ENCODE peak calls at places on chromosomes 4 and X, in six cellular contexts. E, F, X, U, Q and J are unnamed samples.

GRCh38 chr4:120916937-120917336 is 5.6 kb downstream of the PRDM5 start:
- DNase-seq in Q (no peak), X (no peak), E (no peak), F (no peak), U (no peak), J (no peak)

GRCh38 chr4:15550491-15550890 is 80.8 kb downstream of the CC2D2A start:
- DNase-seq in Q (no peak), U (no peak), X (no peak), F (no peak), E (no peak), J (no peak)

GRCh38 chr4:67746797-67747495 is 7.2 kb downstream of the GNRHR start:
- DNase-seq in X (no peak), Q (no peak), F (no peak), E (no peak), U (no peak), J (no peak)

GRCh38 chr4:60944070-60944469 is 256.1 kb upstream of the ADGRL3 start:
- DNase-seq in U (peak; percentile 34), X (no peak), Q (no peak), E (no peak), F (no peak), J (no peak)

GRCh38 chrX:96464880-96465558 is 219.6 kb upstream of the DIAPH2 start:
- DNase-seq in X (no peak), F (no peak), U (no peak), Q (no peak), E (no peak), J (no peak)

GRCh38 chr4:73619351-73619750 is 885 bp downstream of the RASSF6 start:
- DNase-seq in U (peak; percentile 22), F (no peak), Q (no peak), E (no peak), X (no peak), J (no peak)

GRCh38 chr4:8542776-8543525 is 37.2 kb upstream of the GPR78 start:
- DNase-seq in X (no peak), U (no peak), F (no peak), E (no peak), Q (no peak), J (no peak)

GRCh38 chr4:126736133-126736518 is 896.6 kb upstream of the INTU start:
- DNase-seq in U (no peak), E (no peak), X (no peak), F (no peak), Q (no peak), J (no peak)